ENCODE peak calls at places on chromosomes 1 and 21, in four cellular contexts. K is AG04450, G is WTC11, P is colonic mucosa. S is an unnamed sample.

GRCh38 chr1:18805925-18806849 is 53.3 kb downstream of the TAS1R2 start:
- DNase-seq in P (no peak), G (no peak), K (no peak), S (no peak)

GRCh38 chr1:152034654-152035405 is 2.0 kb downstream of the S100A11 start:
- DNase-seq in P (peak), G (peak), K (no peak), S (peak)

GRCh38 chr21:38352536-38353219 is 95.9 kb downstream of the KCNJ15 start:
- DNase-seq in P (peak), G (peak), K (peak), S (peak)

GRCh38 chr1:51558375-51558924 is 39.4 kb upstream of the EPS15 start:
- DNase-seq in K (no peak), G (no peak), P (no peak), S (peak)

GRCh38 chr1:23718482-23718881 is 24.8 kb upstream of the ELOA start:
- DNase-seq in G (peak), K (no peak), P (no peak), S (peak)

GRCh38 chr21:41016472-41016871 is 151.5 kb upstream of the BACE2 start:
- DNase-seq in K (no peak), P (no peak), G (no peak), S (no peak)

GRCh38 chr21:32611471-32611997 is 643 bp downstream of the CFAP298 start:
- DNase-seq in G (no peak), K (no peak), P (peak), S (peak)

GRCh38 chr21:27108228-27108627 is 141.3 kb upstream of the ADAMTS5 start:
- DNase-seq in K (no peak), P (no peak), G (no peak), S (no peak)

GRCh38 chr1:161763522-161764098 is 2.5 kb upstream of the ATF6 start:
- DNase-seq in K (no peak), P (peak), G (no peak), S (peak)

GRCh38 chr1:204487256-204487615 is 7.4 kb downstream of the PIK3C2B start:
- DNase-seq in K (no peak), G (no peak), P (no peak), S (no peak)

GRCh38 chr1:54768093-54768492 is 3.8 kb upstream of the PARS2 start:
- DNase-seq in K (no peak), P (no peak), G (no peak), S (peak)
- TF ChIP-seq CTCF in K (peak), P (no peak), G (no peak), S (no peak)

GRCh38 chr1:5637171-5637570 is 355.1 kb downstream of the NPHP4 start:
- DNase-seq in G (no peak), K (no peak), P (peak), S (peak)
- TF ChIP-seq CTCF in G (no peak), K (no peak), P (peak), S (no peak)

DNA sequence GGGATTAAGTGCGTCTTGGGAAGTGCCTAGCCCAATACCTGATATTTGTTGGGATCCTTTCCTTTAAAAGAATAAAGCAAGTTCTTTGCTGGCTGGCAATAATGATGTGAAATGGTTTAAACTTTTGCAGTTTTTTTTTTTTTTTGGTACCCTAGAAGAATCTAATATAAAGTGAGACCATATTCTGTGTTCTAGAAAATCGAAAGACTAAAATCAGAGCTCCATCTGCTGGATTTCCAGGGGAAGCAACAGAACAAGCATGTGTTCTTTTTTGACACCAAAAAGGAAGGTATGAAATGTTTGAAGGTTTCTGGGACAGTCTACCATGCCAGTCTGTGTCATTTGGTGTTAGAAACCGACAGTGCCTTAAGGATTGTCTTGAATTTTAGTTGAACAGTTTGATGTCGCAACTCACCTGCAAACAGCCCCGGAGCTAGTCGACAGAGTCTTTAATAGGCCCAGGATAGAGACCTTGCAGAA is 6.4 kb downstream of the UTP11 start:
- DNase-seq in G (no peak), K (no peak), P (no peak), S (no peak)
- TF ChIP-seq CTCF in G (no peak), K (peak), P (peak), S (peak)

GRCh38 chr1:36653850-36654249 is 171.1 kb upstream of the CSF3R start:
- DNase-seq in P (no peak), G (no peak), K (no peak), S (no peak)
- TF ChIP-seq CTCF in P (no peak), G (no peak), K (no peak), S (no peak)

DNA sequence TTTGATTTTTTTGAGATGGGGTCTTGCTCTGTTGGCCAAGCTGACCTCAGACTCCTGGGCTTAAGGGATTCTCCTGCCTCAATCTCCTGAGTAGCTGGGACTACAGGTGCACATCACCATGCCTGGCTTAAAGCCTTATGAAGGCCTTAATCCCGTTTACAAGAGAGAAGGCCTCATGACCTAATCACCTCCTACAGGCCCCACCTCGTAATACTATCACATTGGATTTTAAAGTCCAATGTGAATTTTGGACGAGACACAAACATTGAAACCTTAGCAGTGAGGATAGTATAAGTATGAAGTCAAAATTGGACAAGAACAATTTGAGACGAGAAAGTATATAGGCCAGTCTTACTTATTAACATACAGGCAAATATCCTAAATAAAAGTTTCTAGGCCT is 73.9 kb downstream of the MAST2 start:
- DNase-seq in P (no peak), K (no peak), G (no peak), S (no peak)
- TF ChIP-seq CTCF in P (no peak), K (no peak), G (no peak), S (no peak)

GRCh38 chr1:216596298-216596947 is 126.8 kb downstream of the ESRRG start:
- DNase-seq in G (no peak), P (no peak), K (peak), S (no peak)
- TF ChIP-seq CTCF in G (no peak), P (no peak), K (no peak), S (no peak)

DNA sequence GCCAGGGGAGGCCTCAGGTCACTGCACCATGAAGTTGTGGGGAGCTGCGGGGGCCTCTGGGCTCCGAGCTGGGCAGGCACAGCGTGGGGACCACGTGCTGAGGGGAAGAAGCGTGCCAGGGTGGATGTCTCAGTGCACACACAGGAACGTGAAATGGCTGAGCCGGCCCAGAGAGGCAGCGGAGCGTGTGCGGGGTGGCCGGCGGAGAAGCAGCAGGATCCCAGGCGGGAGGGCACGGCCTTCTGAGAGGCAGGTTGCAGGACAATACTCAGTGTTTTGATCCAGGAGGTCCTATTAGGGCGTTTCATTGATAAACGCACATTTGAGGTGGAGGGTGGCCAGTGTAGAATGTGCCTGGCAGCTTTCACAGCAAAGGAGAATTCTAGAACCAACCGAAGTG is 12.9 kb downstream of the TNFRSF14 start:
- DNase-seq in K (no peak), G (no peak), P (no peak), S (no peak)
- TF ChIP-seq CTCF in K (no peak), G (no peak), P (no peak), S (no peak)